ENCODE peak calls at places on chromosome 15, in seven cellular contexts. M is epithelial cell of esophagus; K is brain microvascular endothelial cell; F is T-helper 2 cell; C is CD8-positive, alpha-beta memory T cell; V is stimulated activated CD4-positive, alpha-beta T cell treated with anti-CD3 and anti-CD28 coated beads, Interleukin-12 subunit alpha, Interleukin-12 subunit beta, amount 100 ng/mL, for 4 hours; H is fibroblast of pulmonary artery. Z is an unnamed sample.

GRCh38 chr15:44550256-44550655 is 13.3 kb downstream of the EIF3J start:
- DNase-seq in H (peak; percentile 67), V (no peak), M (peak; percentile 42), K (peak; percentile 16), F (no peak), C (no peak), Z (peak; percentile 64)

GRCh38 chr15:62066663-62067447 is at the start of gene C2CD4A:
- DNase-seq in F (peak; percentile 45), C (peak; percentile 47), V (peak; percentile 57), M (peak; percentile 86), H (peak; percentile 83), K (no peak), Z (no peak)

GRCh38 chr15:70054884-70055387 is 42.8 kb downstream of the TLE3 start:
- DNase-seq in H (no peak), V (no peak), F (no peak), K (no peak), M (no peak), C (no peak), Z (no peak)

GRCh38 chr15:53527996-53528395 is 231.5 kb downstream of the WDR72 start:
- DNase-seq in C (no peak), V (no peak), K (no peak), F (no peak), H (no peak), M (no peak), Z (no peak)

GRCh38 chr15:81335631-81336030 is 11.7 kb upstream of the STARD5 start:
- DNase-seq in M (no peak), V (no peak), H (no peak), F (no peak), K (no peak), C (no peak), Z (no peak)

GRCh38 chr15:95557226-95558046 is 773.1 kb upstream of the NR2F2 start:
- DNase-seq in C (no peak), K (peak; percentile 92), V (no peak), H (peak; percentile 96), M (peak; percentile 92), F (no peak), Z (peak; percentile 55)

GRCh38 chr15:76200641-76201105 is 110.6 kb downstream of the ETFA start:
- DNase-seq in C (no peak), H (no peak), F (no peak), M (no peak), K (no peak), V (no peak), Z (no peak)

GRCh38 chr15:42955518-42955917 is 34.9 kb upstream of the TTBK2 start:
- DNase-seq in H (peak; percentile 16), V (no peak), F (no peak), K (peak; percentile 59), M (peak; percentile 94), C (no peak), Z (no peak)

GRCh38 chr15:67433495-67434099 is 87.3 kb upstream of the C15orf61 start:
- DNase-seq in H (peak; percentile 74), V (peak; percentile 21), C (no peak), F (no peak), K (peak; percentile 48), M (peak; percentile 62), Z (peak; percentile 69)

GRCh38 chr15:37095197-37095992 is 5.0 kb downstream of the MEIS2 start:
- DNase-seq in H (no peak), V (no peak), K (no peak), M (no peak), F (no peak), C (no peak), Z (no peak)

GRCh38 chr15:42577514-42578031 is 2.2 kb downstream of the STARD9 start:
- DNase-seq in C (no peak), M (no peak), V (no peak), K (peak; percentile 57), H (peak; percentile 60), F (no peak), Z (no peak)

GRCh38 chr15:29337156-29337959 is 67.7 kb upstream of the NSMCE3 start:
- DNase-seq in F (no peak), K (no peak), C (no peak), M (no peak), H (peak; percentile 65), V (no peak), Z (no peak)

GRCh38 chr15:65951007-65951406 is 81.7 kb downstream of the RAB11A start:
- DNase-seq in K (no peak), V (no peak), C (no peak), H (no peak), M (no peak), F (no peak), Z (no peak)

GRCh38 chr15:25058080-25058785 is 103.4 kb downstream of the SNRPN start:
- DNase-seq in K (no peak), C (no peak), M (no peak), H (no peak), F (no peak), V (no peak), Z (no peak)

GRCh38 chr15:29612701-29613100 is 209.6 kb downstream of the TJP1 start:
- DNase-seq in C (no peak), K (peak; percentile 72), H (peak; percentile 82), M (no peak), V (no peak), F (no peak), Z (no peak)

GRCh38 chr15:73538123-73538522 is 95.1 kb downstream of the NPTN start:
- DNase-seq in F (no peak), M (no peak), V (no peak), C (no peak), H (no peak), K (no peak), Z (no peak)

GRCh38 chr15:69576035-69576526 is 123.5 kb downstream of the RPLP1 start:
- DNase-seq in H (peak; percentile 42), F (peak; percentile 43), K (no peak), V (peak; percentile 67), C (peak; percentile 51), M (peak; percentile 47), Z (peak; percentile 59)

GRCh38 chr15:79002631-79003030 is 57.8 kb upstream of the CTSH start:
- DNase-seq in K (no peak), H (no peak), V (no peak), F (no peak), M (peak; percentile 35), C (no peak), Z (no peak)

GRCh38 chr15:72682772-72683171 is 3.2 kb downstream of the HIGD2B start:
- DNase-seq in F (no peak), K (no peak), V (no peak), C (no peak), H (no peak), M (no peak), Z (no peak)

GRCh38 chr15:79164465-79164864 is 73.9 kb upstream of the RASGRF1 start:
- DNase-seq in F (no peak), K (no peak), C (no peak), V (no peak), M (no peak), H (no peak), Z (no peak)

GRCh38 chr15:69554321-69554961 is 101.8 kb downstream of the RPLP1 start:
- DNase-seq in M (no peak), K (no peak), V (no peak), C (no peak), H (peak; percentile 14), F (no peak), Z (no peak)

GRCh38 chr15:71970435-71970834 is 147.5 kb downstream of the MYO9A start:
- DNase-seq in K (no peak), H (no peak), V (no peak), F (no peak), C (no peak), M (no peak), Z (no peak)

GRCh38 chr15:51077565-51078153 is 17.0 kb downstream of the TNFAIP8L3 start:
- DNase-seq in M (no peak), H (peak; percentile 43), C (peak; percentile 20), F (peak; percentile 14), K (peak; percentile 9), V (peak; percentile 54), Z (no peak)

GRCh38 chr15:60444289-60444912 is 34.5 kb downstream of the ICE2 start:
- DNase-seq in V (no peak), C (no peak), F (no peak), K (peak; percentile 26), H (peak; percentile 61), M (peak; percentile 38), Z (peak; percentile 54)

GRCh38 chr15:52448010-52448890 is 80.4 kb downstream of the MYO5A start:
- DNase-seq in C (no peak), F (no peak), M (no peak), H (no peak), V (no peak), K (no peak), Z (no peak)